ENCODE peak calls at places on chromosomes 12 and 14, in five cellular contexts. One of them, this sample, is unnamed.

GRCh38 chr14:61752626-61753025 is 9.6 kb upstream of the SNAPC1 start:
- DNase-seq in heart left ventricle: no peak
- DNase-seq in GM20000: peak; percentile 55
- DNase-seq in activated CD8-positive, alpha-beta T cell treated with anti-CD3 and anti-CD28 coated beads for 36 hours: no peak
- DNase-seq in fibroblast of the aortic adventitia: peak; percentile 46
- DNase-seq in this sample: peak; percentile 45

GRCh38 chr12:62862259-62862881 is 72.6 kb downstream of the PPM1H start:
- DNase-seq in heart left ventricle: no peak
- DNase-seq in fibroblast of the aortic adventitia: peak; percentile 54
- DNase-seq in activated CD8-positive, alpha-beta T cell treated with anti-CD3 and anti-CD28 coated beads for 36 hours: no peak
- DNase-seq in GM20000: no peak
- DNase-seq in this sample: no peak

GRCh38 chr12:114272071-114272470 is 133.9 kb downstream of the TBX5 start:
- DNase-seq in GM20000: no peak
- DNase-seq in heart left ventricle: no peak
- DNase-seq in activated CD8-positive, alpha-beta T cell treated with anti-CD3 and anti-CD28 coated beads for 36 hours: no peak
- DNase-seq in fibroblast of the aortic adventitia: no peak
- DNase-seq in this sample: no peak

GRCh38 chr12:95218164-95218851 is 701 bp downstream of the VEZT start:
- DNase-seq in activated CD8-positive, alpha-beta T cell treated with anti-CD3 and anti-CD28 coated beads for 36 hours: peak; percentile 56
- DNase-seq in heart left ventricle: no peak
- DNase-seq in GM20000: no peak
- DNase-seq in fibroblast of the aortic adventitia: peak; percentile 72
- DNase-seq in this sample: no peak

GRCh38 chr12:58268080-58268479 is 326.7 kb downstream of the ATP23 start:
- DNase-seq in activated CD8-positive, alpha-beta T cell treated with anti-CD3 and anti-CD28 coated beads for 36 hours: no peak
- DNase-seq in fibroblast of the aortic adventitia: peak; percentile 47
- DNase-seq in heart left ventricle: no peak
- DNase-seq in GM20000: no peak
- DNase-seq in this sample: no peak

GRCh38 chr12:22357531-22357930 is 23.0 kb upstream of the ST8SIA1 start:
- DNase-seq in heart left ventricle: no peak
- DNase-seq in activated CD8-positive, alpha-beta T cell treated with anti-CD3 and anti-CD28 coated beads for 36 hours: no peak
- DNase-seq in fibroblast of the aortic adventitia: no peak
- DNase-seq in GM20000: no peak
- DNase-seq in this sample: no peak

GRCh38 chr12:26125451-26126339 is 858 bp upstream of the BHLHE41 start:
- DNase-seq in fibroblast of the aortic adventitia: peak; percentile 63
- DNase-seq in GM20000: peak; percentile 63
- DNase-seq in activated CD8-positive, alpha-beta T cell treated with anti-CD3 and anti-CD28 coated beads for 36 hours: peak; percentile 46
- DNase-seq in heart left ventricle: peak; percentile 77
- DNase-seq in this sample: peak; percentile 56

GRCh38 chr12:43981726-43982125 is 145.8 kb downstream of the TMEM117 start:
- DNase-seq in fibroblast of the aortic adventitia: no peak
- DNase-seq in heart left ventricle: no peak
- DNase-seq in activated CD8-positive, alpha-beta T cell treated with anti-CD3 and anti-CD28 coated beads for 36 hours: no peak
- DNase-seq in GM20000: no peak
- DNase-seq in this sample: no peak

GRCh38 chr12:70919597-70920035 is 922 bp downstream of the PTPRR start:
- DNase-seq in GM20000: no peak
- DNase-seq in activated CD8-positive, alpha-beta T cell treated with anti-CD3 and anti-CD28 coated beads for 36 hours: no peak
- DNase-seq in fibroblast of the aortic adventitia: peak; percentile 36
- DNase-seq in heart left ventricle: no peak
- DNase-seq in this sample: no peak

GRCh38 chr12:21566223-21566906 is 38.3 kb downstream of the GYS2 start:
- DNase-seq in GM20000: no peak
- DNase-seq in heart left ventricle: no peak
- DNase-seq in activated CD8-positive, alpha-beta T cell treated with anti-CD3 and anti-CD28 coated beads for 36 hours: no peak
- DNase-seq in fibroblast of the aortic adventitia: no peak
- DNase-seq in this sample: no peak

GRCh38 chr14:74618078-74618952 is 6.3 kb upstream of the LTBP2 start:
- DNase-seq in fibroblast of the aortic adventitia: peak; percentile 58
- DNase-seq in GM20000: no peak
- DNase-seq in heart left ventricle: peak; percentile 15
- DNase-seq in activated CD8-positive, alpha-beta T cell treated with anti-CD3 and anti-CD28 coated beads for 36 hours: peak; percentile 91
- DNase-seq in this sample: no peak

GRCh38 chr12:81797100-81797499 is 38.0 kb upstream of the PPFIA2 start:
- DNase-seq in GM20000: no peak
- DNase-seq in fibroblast of the aortic adventitia: peak; percentile 9
- DNase-seq in activated CD8-positive, alpha-beta T cell treated with anti-CD3 and anti-CD28 coated beads for 36 hours: no peak
- DNase-seq in heart left ventricle: no peak
- DNase-seq in this sample: no peak

GRCh38 chr12:76374395-76375020 is 26.3 kb upstream of the BBS10 start:
- DNase-seq in GM20000: no peak
- DNase-seq in heart left ventricle: no peak
- DNase-seq in activated CD8-positive, alpha-beta T cell treated with anti-CD3 and anti-CD28 coated beads for 36 hours: no peak
- DNase-seq in fibroblast of the aortic adventitia: no peak
- DNase-seq in this sample: no peak

GRCh38 chr12:55830601-55831406 is 1.4 kb upstream of the DNAJC14 start:
- DNase-seq in GM20000: peak; percentile 60
- DNase-seq in heart left ventricle: peak; percentile 76
- DNase-seq in fibroblast of the aortic adventitia: peak; percentile 60
- DNase-seq in activated CD8-positive, alpha-beta T cell treated with anti-CD3 and anti-CD28 coated beads for 36 hours: peak; percentile 69
- DNase-seq in this sample: peak; percentile 69

GRCh38 chr12:131105736-131106356 is 152.1 kb downstream of the ADGRD1 start:
- DNase-seq in heart left ventricle: no peak
- DNase-seq in fibroblast of the aortic adventitia: no peak
- DNase-seq in GM20000: no peak
- DNase-seq in activated CD8-positive, alpha-beta T cell treated with anti-CD3 and anti-CD28 coated beads for 36 hours: peak; percentile 89
- DNase-seq in this sample: no peak

GRCh38 chr12:34302131-34302885 is 280.0 kb downstream of the ALG10 start:
- DNase-seq in activated CD8-positive, alpha-beta T cell treated with anti-CD3 and anti-CD28 coated beads for 36 hours: no peak
- DNase-seq in GM20000: no peak
- DNase-seq in fibroblast of the aortic adventitia: no peak
- DNase-seq in heart left ventricle: no peak
- DNase-seq in this sample: no peak

GRCh38 chr14:33480589-33481184 is 470.2 kb downstream of the EGLN3 start:
- DNase-seq in activated CD8-positive, alpha-beta T cell treated with anti-CD3 and anti-CD28 coated beads for 36 hours: no peak
- DNase-seq in heart left ventricle: no peak
- DNase-seq in fibroblast of the aortic adventitia: no peak
- DNase-seq in GM20000: no peak
- DNase-seq in this sample: no peak

GRCh38 chr14:33469898-33470297 is 481.0 kb downstream of the EGLN3 start:
- DNase-seq in activated CD8-positive, alpha-beta T cell treated with anti-CD3 and anti-CD28 coated beads for 36 hours: no peak
- DNase-seq in fibroblast of the aortic adventitia: no peak
- DNase-seq in GM20000: no peak
- DNase-seq in heart left ventricle: no peak
- DNase-seq in this sample: no peak

GRCh38 chr14:33477752-33478151 is 473.1 kb downstream of the EGLN3 start:
- DNase-seq in GM20000: no peak
- DNase-seq in activated CD8-positive, alpha-beta T cell treated with anti-CD3 and anti-CD28 coated beads for 36 hours: no peak
- DNase-seq in fibroblast of the aortic adventitia: no peak
- DNase-seq in heart left ventricle: no peak
- DNase-seq in this sample: no peak

GRCh38 chr14:33475623-33476022 is 475.3 kb downstream of the EGLN3 start:
- DNase-seq in activated CD8-positive, alpha-beta T cell treated with anti-CD3 and anti-CD28 coated beads for 36 hours: peak; percentile 28
- DNase-seq in GM20000: peak; percentile 6
- DNase-seq in heart left ventricle: peak; percentile 21
- DNase-seq in fibroblast of the aortic adventitia: peak; percentile 18
- DNase-seq in this sample: no peak
- TF ChIP-seq CTCF in activated CD8-positive, alpha-beta T cell treated with anti-CD3 and anti-CD28 coated beads for 36 hours: no peak
- TF ChIP-seq CTCF in GM20000: peak; percentile 21
- TF ChIP-seq CTCF in heart left ventricle: no peak
- TF ChIP-seq CTCF in fibroblast of the aortic adventitia: no peak
- TF ChIP-seq CTCF in this sample: peak; percentile 18

GRCh38 chr12:60035835-60036234 is 440.0 kb downstream of the SLC16A7 start:
- DNase-seq in heart left ventricle: no peak
- DNase-seq in activated CD8-positive, alpha-beta T cell treated with anti-CD3 and anti-CD28 coated beads for 36 hours: no peak
- DNase-seq in GM20000: no peak
- DNase-seq in fibroblast of the aortic adventitia: peak; percentile 35
- DNase-seq in this sample: no peak
- TF ChIP-seq CTCF in heart left ventricle: no peak
- TF ChIP-seq CTCF in activated CD8-positive, alpha-beta T cell treated with anti-CD3 and anti-CD28 coated beads for 36 hours: no peak
- TF ChIP-seq CTCF in GM20000: no peak
- TF ChIP-seq CTCF in fibroblast of the aortic adventitia: no peak
- TF ChIP-seq CTCF in this sample: no peak

GRCh38 chr14:93693914-93694313 is 94.4 kb downstream of the PRIMA1 start:
- DNase-seq in fibroblast of the aortic adventitia: no peak
- DNase-seq in GM20000: no peak
- DNase-seq in heart left ventricle: no peak
- DNase-seq in activated CD8-positive, alpha-beta T cell treated with anti-CD3 and anti-CD28 coated beads for 36 hours: no peak
- DNase-seq in this sample: no peak
- TF ChIP-seq CTCF in fibroblast of the aortic adventitia: no peak
- TF ChIP-seq CTCF in GM20000: no peak
- TF ChIP-seq CTCF in heart left ventricle: no peak
- TF ChIP-seq CTCF in activated CD8-positive, alpha-beta T cell treated with anti-CD3 and anti-CD28 coated beads for 36 hours: no peak
- TF ChIP-seq CTCF in this sample: no peak

GRCh38 chr14:67882973-67883372 is 63.4 kb downstream of the RAD51B start:
- DNase-seq in GM20000: no peak
- DNase-seq in heart left ventricle: no peak
- DNase-seq in fibroblast of the aortic adventitia: no peak
- DNase-seq in activated CD8-positive, alpha-beta T cell treated with anti-CD3 and anti-CD28 coated beads for 36 hours: no peak
- DNase-seq in this sample: no peak

GRCh38 chr14:67881225-67881624 is 61.6 kb downstream of the RAD51B start:
- DNase-seq in fibroblast of the aortic adventitia: no peak
- DNase-seq in GM20000: peak; percentile 51
- DNase-seq in activated CD8-positive, alpha-beta T cell treated with anti-CD3 and anti-CD28 coated beads for 36 hours: peak; percentile 30
- DNase-seq in heart left ventricle: no peak
- DNase-seq in this sample: peak; percentile 57

GRCh38 chr14:67886221-67886620 is 66.6 kb downstream of the RAD51B start:
- DNase-seq in heart left ventricle: no peak
- DNase-seq in activated CD8-positive, alpha-beta T cell treated with anti-CD3 and anti-CD28 coated beads for 36 hours: no peak
- DNase-seq in GM20000: no peak
- DNase-seq in fibroblast of the aortic adventitia: no peak
- DNase-seq in this sample: no peak

GRCh38 chr14:67887478-67887877 is 67.9 kb downstream of the RAD51B start:
- DNase-seq in heart left ventricle: no peak
- DNase-seq in GM20000: no peak
- DNase-seq in fibroblast of the aortic adventitia: no peak
- DNase-seq in activated CD8-positive, alpha-beta T cell treated with anti-CD3 and anti-CD28 coated beads for 36 hours: no peak
- DNase-seq in this sample: no peak

DNA sequence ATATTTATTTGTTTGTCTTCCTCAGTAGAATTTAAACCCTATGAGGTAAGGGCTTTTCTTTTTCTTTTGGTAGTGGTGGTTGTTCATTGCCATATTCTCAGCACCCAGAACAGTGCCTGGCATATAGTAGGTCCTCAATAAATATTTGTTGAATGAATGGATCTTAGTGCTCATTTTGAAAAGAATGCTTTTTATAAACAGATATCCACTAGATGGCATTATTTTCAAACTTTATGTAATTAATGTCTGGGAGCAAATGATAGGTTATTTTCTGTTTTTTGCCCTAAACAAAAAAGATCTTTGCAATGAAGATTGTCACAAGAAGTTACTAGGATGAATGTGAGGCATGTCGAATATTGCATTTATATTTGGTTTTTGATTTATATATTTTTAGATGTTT is 64.1 kb downstream of the RAD51B start:
- DNase-seq in GM20000: no peak
- DNase-seq in heart left ventricle: no peak
- DNase-seq in activated CD8-positive, alpha-beta T cell treated with anti-CD3 and anti-CD28 coated beads for 36 hours: no peak
- DNase-seq in fibroblast of the aortic adventitia: peak; percentile 59
- DNase-seq in this sample: no peak
- TF ChIP-seq CTCF in GM20000: no peak
- TF ChIP-seq CTCF in heart left ventricle: no peak
- TF ChIP-seq CTCF in activated CD8-positive, alpha-beta T cell treated with anti-CD3 and anti-CD28 coated beads for 36 hours: peak; percentile 43
- TF ChIP-seq CTCF in fibroblast of the aortic adventitia: peak; percentile 29
- TF ChIP-seq CTCF in this sample: peak; percentile 27

GRCh38 chr12:92034858-92035401 is 110.7 kb downstream of the BTG1 start:
- DNase-seq in GM20000: peak; percentile 32
- DNase-seq in heart left ventricle: peak; percentile 47
- DNase-seq in activated CD8-positive, alpha-beta T cell treated with anti-CD3 and anti-CD28 coated beads for 36 hours: peak; percentile 53
- DNase-seq in fibroblast of the aortic adventitia: peak; percentile 66
- DNase-seq in this sample: peak; percentile 18
- TF ChIP-seq CTCF in GM20000: no peak
- TF ChIP-seq CTCF in heart left ventricle: no peak
- TF ChIP-seq CTCF in activated CD8-positive, alpha-beta T cell treated with anti-CD3 and anti-CD28 coated beads for 36 hours: no peak
- TF ChIP-seq CTCF in fibroblast of the aortic adventitia: no peak
- TF ChIP-seq CTCF in this sample: no peak

GRCh38 chr12:52569726-52570125 is 3.9 kb downstream of the KRT74 start:
- DNase-seq in GM20000: no peak
- DNase-seq in heart left ventricle: no peak
- DNase-seq in activated CD8-positive, alpha-beta T cell treated with anti-CD3 and anti-CD28 coated beads for 36 hours: no peak
- DNase-seq in fibroblast of the aortic adventitia: no peak
- DNase-seq in this sample: no peak

GRCh38 chr12:52568111-52568510 is 5.5 kb downstream of the KRT74 start:
- DNase-seq in fibroblast of the aortic adventitia: no peak
- DNase-seq in heart left ventricle: no peak
- DNase-seq in activated CD8-positive, alpha-beta T cell treated with anti-CD3 and anti-CD28 coated beads for 36 hours: no peak
- DNase-seq in GM20000: no peak
- DNase-seq in this sample: no peak

GRCh38 chr12:52564582-52564981 is 9.1 kb downstream of the KRT74 start:
- DNase-seq in fibroblast of the aortic adventitia: no peak
- DNase-seq in activated CD8-positive, alpha-beta T cell treated with anti-CD3 and anti-CD28 coated beads for 36 hours: no peak
- DNase-seq in GM20000: no peak
- DNase-seq in heart left ventricle: no peak
- DNase-seq in this sample: no peak

GRCh38 chr12:52570511-52570910 is 3.1 kb downstream of the KRT74 start:
- DNase-seq in fibroblast of the aortic adventitia: no peak
- DNase-seq in heart left ventricle: no peak
- DNase-seq in activated CD8-positive, alpha-beta T cell treated with anti-CD3 and anti-CD28 coated beads for 36 hours: no peak
- DNase-seq in GM20000: no peak
- DNase-seq in this sample: no peak

DNA sequence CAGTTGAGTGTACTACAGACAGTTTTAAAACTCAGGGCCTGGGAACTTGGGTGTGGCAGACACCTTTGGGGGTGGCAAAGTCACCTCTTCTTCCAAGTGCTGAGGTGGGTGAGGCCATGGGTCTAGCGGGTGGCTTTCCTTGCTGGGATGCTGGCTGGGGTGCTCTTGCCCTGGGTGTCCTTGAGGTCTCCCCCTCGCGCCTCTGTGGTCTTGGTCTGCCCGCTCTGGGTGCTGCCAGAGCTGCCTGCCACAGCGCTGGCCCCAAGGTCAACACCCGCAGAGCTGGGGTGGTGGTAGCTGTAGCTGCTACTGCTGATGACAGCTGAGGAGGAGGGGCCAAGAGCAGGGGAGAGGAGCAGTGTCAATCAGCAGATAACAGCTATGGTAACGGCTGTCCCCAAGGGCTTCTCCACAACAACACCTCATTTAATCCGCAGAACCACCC is 6.8 kb downstream of the KRT74 start:
- DNase-seq in activated CD8-positive, alpha-beta T cell treated with anti-CD3 and anti-CD28 coated beads for 36 hours: peak; percentile 16
- DNase-seq in heart left ventricle: peak; percentile 30
- DNase-seq in fibroblast of the aortic adventitia: no peak
- DNase-seq in GM20000: no peak
- DNase-seq in this sample: no peak
- TF ChIP-seq CTCF in activated CD8-positive, alpha-beta T cell treated with anti-CD3 and anti-CD28 coated beads for 36 hours: no peak
- TF ChIP-seq CTCF in heart left ventricle: no peak
- TF ChIP-seq CTCF in fibroblast of the aortic adventitia: no peak
- TF ChIP-seq CTCF in GM20000: no peak
- TF ChIP-seq CTCF in this sample: no peak

DNA sequence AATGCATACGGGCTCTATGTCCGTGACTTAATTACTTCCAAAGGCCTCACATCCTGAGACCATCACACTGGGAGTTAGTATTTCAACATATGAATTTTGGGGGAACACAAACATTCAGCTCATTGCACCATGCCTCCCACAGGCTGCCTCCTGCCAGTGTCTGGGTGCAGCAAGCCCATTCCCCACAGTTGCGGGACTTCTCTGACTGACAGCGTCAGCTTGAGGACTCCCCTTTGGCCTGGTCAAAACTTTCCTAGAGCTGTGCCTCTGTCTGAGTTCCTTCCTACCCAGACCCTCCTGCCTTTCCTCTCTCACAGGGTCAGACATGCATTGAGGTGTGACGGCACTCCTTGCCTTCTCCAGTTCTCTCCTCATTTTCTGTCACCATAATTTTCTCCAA is 27.4 kb downstream of the PPP1R36 start:
- DNase-seq in heart left ventricle: no peak
- DNase-seq in activated CD8-positive, alpha-beta T cell treated with anti-CD3 and anti-CD28 coated beads for 36 hours: no peak
- DNase-seq in fibroblast of the aortic adventitia: no peak
- DNase-seq in GM20000: no peak
- DNase-seq in this sample: no peak
- TF ChIP-seq CTCF in heart left ventricle: no peak
- TF ChIP-seq CTCF in activated CD8-positive, alpha-beta T cell treated with anti-CD3 and anti-CD28 coated beads for 36 hours: no peak
- TF ChIP-seq CTCF in fibroblast of the aortic adventitia: no peak
- TF ChIP-seq CTCF in GM20000: no peak
- TF ChIP-seq CTCF in this sample: no peak